ENCODE peak calls at places on chromosomes 5 and 9, in four cellular contexts. N is tibial nerve, P is IMR-90, B is upper lobe of left lung. Q is an unnamed sample. For H3K36me3, the result is how much of the 10 kb centered on the place peaks cover.

GRCh38 chr5:98510111-98510510 is 263.4 kb upstream of the RGMB start:
- DNase-seq in N (no peak), P (peak), B (no peak), Q (no peak)

GRCh38 chr9:128575921-128576320 is 23.5 kb downstream of the SPTAN1 start:
- DNase-seq in N (no peak), P (no peak), B (no peak), Q (no peak)

GRCh38 chr5:39353714-39354399 is 10.4 kb downstream of the C9 start:
- DNase-seq in N (no peak), P (no peak), B (no peak), Q (no peak)

GRCh38 chr9:38038307-38039089 is 30.5 kb downstream of the SHB start:
- DNase-seq in N (no peak), P (no peak), B (no peak), Q (no peak)

GRCh38 chr9:92140074-92140753 is 25.0 kb upstream of the SPTLC1 start:
- DNase-seq in N (peak), P (peak), B (peak), Q (peak)

GRCh38 chr9:80557256-80557655 is 985.5 kb downstream of the TLE4 start:
- DNase-seq in N (no peak), P (no peak), B (no peak), Q (no peak)

GRCh38 chr5:15463231-15463630 is 36.7 kb upstream of the FBXL7 start:
- DNase-seq in N (no peak), P (peak), B (no peak), Q (no peak)

GRCh38 chr5:174895360-174895759 is 171.0 kb downstream of the MSX2 start:
- DNase-seq in N (no peak), P (no peak), B (no peak), Q (no peak)

GRCh38 chr5:72408602-72409001 is 88.4 kb downstream of the PTCD2 start:
- DNase-seq in N (no peak), P (peak), B (no peak), Q (peak)

GRCh38 chr5:57171818-57172465 is 1.9 kb upstream of the GPBP1 start:
- DNase-seq in N (no peak), P (peak), B (no peak), Q (no peak)

GRCh38 chr5:55062039-55062779 is 38.2 kb downstream of the GZMK start:
- DNase-seq in N (no peak), P (no peak), B (peak), Q (no peak)

GRCh38 chr9:88312070-88312469 is 76.2 kb upstream of the SPIN1 start:
- DNase-seq in N (no peak), P (no peak), B (no peak), Q (no peak)

GRCh38 chr5:14628346-14628745 is 36.2 kb upstream of the OTULIN start:
- DNase-seq in N (no peak), P (peak), B (no peak), Q (no peak)

GRCh38 chr9:21294325-21294724 is 10.8 kb downstream of the IFNA5 start:
- DNase-seq in N (no peak), P (peak), B (no peak), Q (no peak)

GRCh38 chr5:62778327-62779009 is 199.8 kb downstream of the LRRC70 start:
- DNase-seq in N (no peak), P (no peak), B (no peak), Q (no peak)

GRCh38 chr5:39547548-39548154 is 122.9 kb upstream of the DAB2 start:
- DNase-seq in N (no peak), P (peak), B (no peak), Q (peak)

GRCh38 chr9:78678901-78679300 is 382.0 kb downstream of the PSAT1 start:
- DNase-seq in N (no peak), P (no peak), B (no peak), Q (no peak)

GRCh38 chr9:128118472-128118857 is 9.1 kb downstream of the PTGES2 start:
- DNase-seq in N (no peak), P (no peak), B (no peak), Q (no peak)

GRCh38 chr9:36594228-36594627 is 21.5 kb downstream of the MELK start:
- DNase-seq in N (no peak), P (no peak), B (no peak), Q (no peak)

GRCh38 chr9:36592801-36593583 is 20.3 kb downstream of the MELK start:
- DNase-seq in N (no peak), P (peak), B (no peak), Q (no peak)

GRCh38 chr9:36584626-36585460 is 12.1 kb downstream of the MELK start:
- DNase-seq in N (no peak), P (peak), B (no peak), Q (no peak)

DNA sequence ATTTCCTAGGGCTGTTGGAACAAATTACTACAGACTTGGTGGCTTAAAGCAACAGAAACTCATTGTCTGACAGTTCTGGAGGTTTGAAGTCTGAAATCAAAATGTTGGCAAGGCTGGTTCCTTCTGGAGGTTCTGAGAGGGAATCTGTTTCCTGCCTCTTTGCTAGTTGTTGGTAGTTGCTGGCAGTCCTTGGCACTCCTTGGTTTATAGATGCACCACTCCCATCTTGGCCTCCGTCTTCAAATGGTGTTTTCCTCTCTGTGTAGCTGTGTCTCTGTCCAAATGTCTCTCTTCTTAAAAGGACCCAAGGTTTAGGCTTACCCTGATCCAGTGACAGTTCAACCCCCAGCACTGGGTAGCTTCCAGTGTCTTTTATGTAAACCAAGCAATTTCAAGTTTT is 17.6 kb downstream of the MELK start:
- DNase-seq in N (no peak), P (no peak), B (no peak), Q (no peak)
- H3K36me3 ChIP-seq in N (under half), P (under half), B (under half), Q (under half)

DNA sequence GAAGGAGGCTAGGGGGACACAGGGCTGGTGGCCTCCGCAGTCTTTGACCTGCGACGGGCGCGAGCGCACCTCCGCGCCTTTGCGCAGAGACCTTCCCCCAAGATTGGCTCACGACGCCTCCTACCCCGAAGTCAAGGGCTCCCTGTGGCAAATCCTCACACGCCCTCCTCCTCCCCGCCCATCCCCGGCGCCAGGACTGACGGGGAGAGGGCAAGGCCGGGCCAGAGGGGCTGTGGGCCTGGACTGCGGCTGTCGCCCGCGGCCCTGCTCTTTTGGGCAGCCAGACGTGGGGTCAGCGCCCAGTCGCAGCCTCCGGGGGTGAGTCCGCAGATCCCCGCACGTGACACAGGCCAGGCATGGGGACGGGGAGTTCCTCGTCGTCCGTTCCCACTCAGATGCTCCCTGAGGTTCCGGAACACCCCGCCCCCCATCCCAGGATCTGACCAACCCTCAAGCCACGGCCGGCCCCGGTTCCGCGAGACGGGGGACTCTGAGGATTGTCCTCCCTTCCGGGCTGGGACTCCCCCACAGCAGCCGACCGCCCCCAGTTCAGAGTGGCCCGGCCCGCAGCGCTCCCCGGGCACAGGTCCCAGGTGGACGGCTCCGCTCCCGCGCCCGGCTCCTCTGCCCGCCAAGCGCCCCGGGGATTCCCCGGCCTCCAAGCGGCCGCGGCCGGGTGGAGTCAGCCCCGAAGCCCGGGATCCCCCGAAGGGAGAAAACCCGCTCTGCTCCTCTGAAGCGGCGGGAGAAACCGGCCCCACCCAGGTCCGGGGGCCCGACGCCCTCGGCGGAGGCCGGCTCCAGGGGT is 534 bp upstream of the ANKRD33B start:
- DNase-seq in N (peak), P (peak), B (peak), Q (peak)
- TF ChIP-seq CTCF in N (no peak), P (no peak), B (no peak), Q (no peak)

GRCh38 chr5:107539163-107539445 is 131.6 kb downstream of the EFNA5 start:
- DNase-seq in N (no peak), P (no peak), B (no peak), Q (no peak)

GRCh38 chr5:107542428-107542827 is 128.3 kb downstream of the EFNA5 start:
- DNase-seq in N (peak), P (peak), B (no peak), Q (peak)

GRCh38 chr5:107539726-107540330 is 130.9 kb downstream of the EFNA5 start:
- DNase-seq in N (no peak), P (no peak), B (no peak), Q (no peak)

GRCh38 chr5:107542831-107543231 is 127.9 kb downstream of the EFNA5 start:
- DNase-seq in N (peak), P (peak), B (no peak), Q (peak)

DNA sequence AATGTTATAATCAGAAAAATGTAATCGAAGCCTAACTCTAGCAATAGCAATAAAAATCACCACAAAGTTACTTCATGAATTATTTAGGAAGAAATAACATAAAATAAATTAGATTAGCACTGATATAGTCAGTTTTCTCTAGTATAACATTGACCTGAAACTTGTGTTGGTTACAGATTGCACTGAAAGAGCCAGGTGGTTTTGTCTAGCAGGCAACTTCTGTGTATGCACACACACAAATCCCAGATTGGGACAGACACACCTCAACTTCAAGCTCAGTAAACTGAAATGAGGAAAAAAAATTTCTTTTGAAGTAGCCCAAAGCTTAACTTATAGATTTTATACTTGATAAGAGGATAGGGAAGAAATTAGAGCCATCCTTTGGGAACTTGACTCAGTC is 129.3 kb downstream of the EFNA5 start:
- DNase-seq in N (no peak), P (no peak), B (no peak), Q (no peak)
- TF ChIP-seq POLR2A in N (no peak), P (no peak), B (no peak), Q (no peak)

DNA sequence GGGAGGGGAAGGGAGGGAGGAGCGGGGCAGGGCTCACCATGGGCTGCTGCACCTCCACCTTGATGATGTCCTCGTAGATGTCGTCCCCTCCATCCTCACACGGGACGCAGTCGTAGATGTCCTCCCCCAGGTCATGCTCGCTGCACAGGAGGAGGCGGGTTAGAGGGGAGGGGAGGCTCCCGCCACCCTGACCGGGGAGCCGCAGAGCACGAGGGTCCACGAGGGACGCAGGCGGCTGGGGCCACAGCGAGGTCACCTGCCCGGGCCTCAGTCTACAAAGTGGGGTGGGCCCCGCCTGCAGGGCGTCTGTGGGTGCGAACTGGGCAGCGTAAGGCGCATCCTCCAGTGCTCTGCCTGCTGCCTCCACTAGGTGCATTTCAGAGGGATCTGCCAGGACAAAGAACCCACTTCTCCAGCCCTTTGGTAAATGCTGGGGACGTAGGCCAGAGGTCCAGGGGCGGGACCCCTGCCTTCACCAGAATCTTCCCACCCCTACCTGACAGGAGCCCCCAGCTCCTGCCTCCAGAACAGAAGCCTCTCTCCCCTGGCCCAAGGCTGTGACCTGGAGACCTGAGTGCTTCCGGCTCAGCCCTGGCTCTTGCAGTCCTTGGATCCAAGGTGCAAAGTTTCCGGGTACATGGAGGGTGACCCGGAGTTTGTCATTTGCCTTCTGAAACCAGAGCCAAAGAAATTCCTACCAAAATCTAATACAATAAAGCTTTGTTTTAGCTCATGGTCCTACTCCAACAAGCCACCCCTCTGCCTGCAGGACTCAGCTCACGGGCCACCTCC is 74.1 kb upstream of the SARDH start:
- DNase-seq in N (no peak), P (no peak), B (peak), Q (no peak)
- H3K36me3 ChIP-seq in N (under half), P (under half), B (under half), Q (under half)

DNA sequence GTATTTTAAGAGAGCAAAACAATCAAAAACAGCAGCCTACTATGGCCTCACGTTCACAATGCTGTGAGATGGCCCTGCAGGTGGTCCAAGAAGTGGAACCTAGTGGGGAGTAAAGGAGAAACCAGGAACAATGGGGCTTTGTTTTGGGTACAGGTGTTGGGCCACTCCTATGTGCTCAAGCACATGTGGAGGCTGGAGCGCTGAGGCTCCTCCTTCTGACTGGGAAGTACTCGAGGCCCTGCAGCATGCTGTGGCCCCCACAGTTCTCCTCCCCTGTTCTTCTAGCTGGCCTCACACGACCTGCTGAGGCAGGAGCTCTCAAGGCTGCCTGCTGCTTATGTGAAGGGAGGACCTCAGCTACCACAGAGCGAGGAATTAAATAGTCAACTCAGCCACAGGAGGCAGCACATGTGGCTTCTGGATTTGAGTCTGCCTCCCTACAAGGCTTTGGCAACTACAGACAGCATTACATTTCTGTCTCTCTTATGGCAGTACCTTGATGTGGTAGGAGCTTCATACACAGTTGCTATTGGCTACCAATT is 482.3 kb downstream of the SPOCK1 start:
- DNase-seq in N (no peak), P (no peak), B (no peak), Q (no peak)
- TF ChIP-seq CTCF in N (no peak), P (no peak), B (no peak), Q (no peak)